ENCODE peak calls at places on chromosomes 4 and X, in seven cellular contexts. L is GM23248; B is colonic mucosa; Z is IMR-90; F is CD8-positive, alpha-beta memory T cell; N is lung; G is heart right ventricle. S is an unnamed sample.

GRCh38 chrX:13646154-13646549 is 6.8 kb upstream of the TCEANC start:
- DNase-seq in L (peak; percentile 77), B (peak; percentile 64), Z (peak; percentile 65), F (no peak), N (peak; percentile 57), G (peak; percentile 55), S (no peak)

GRCh38 chr4:6327220-6327917 is 57.7 kb downstream of the WFS1 start:
- DNase-seq in L (peak; percentile 77), B (peak; percentile 77), Z (peak; percentile 55), F (peak; percentile 71), N (peak; percentile 82), G (peak; percentile 73), S (peak; percentile 69)

GRCh38 chr4:62408467-62408866 is 1208.3 kb downstream of the ADGRL3 start:
- DNase-seq in L (no peak), B (no peak), Z (no peak), F (no peak), N (no peak), G (no peak), S (no peak)

GRCh38 chr4:110854021-110854678 is 231.3 kb upstream of the PITX2 start:
- DNase-seq in L (peak; percentile 90), B (peak; percentile 71), Z (peak; percentile 84), F (no peak), N (no peak), G (no peak), S (no peak)

GRCh38 chr4:154471924-154472323 is 19.7 kb downstream of the DCHS2 start:
- DNase-seq in L (no peak), B (no peak), Z (no peak), F (no peak), N (no peak), G (no peak), S (no peak)

GRCh38 chr4:161714022-161714751 is 449.6 kb downstream of the FSTL5 start:
- DNase-seq in L (peak; percentile 24), B (no peak), Z (peak; percentile 91), F (no peak), N (no peak), G (no peak), S (no peak)

GRCh38 chr4:170122252-170122651 is 32.5 kb upstream of the AADAT start:
- DNase-seq in L (no peak), B (no peak), Z (no peak), F (no peak), N (no peak), G (no peak), S (no peak)

GRCh38 chrX:111262086-111262485 is 8.2 kb downstream of the CAPN6 start:
- DNase-seq in L (no peak), B (no peak), Z (no peak), F (no peak), N (no peak), G (no peak), S (no peak)

GRCh38 chrX:111164728-111165127 is 68.7 kb downstream of the PAK3 start:
- DNase-seq in L (peak; percentile 22), B (no peak), Z (peak; percentile 2), F (no peak), N (no peak), G (no peak), S (no peak)

GRCh38 chr4:89173336-89174090 is 62.2 kb downstream of the TIGD2 start:
- DNase-seq in L (no peak), B (no peak), Z (no peak), F (no peak), N (no peak), G (no peak), S (no peak)

GRCh38 chrX:136652822-136653723 is 5.1 kb downstream of the CD40LG start:
- DNase-seq in L (peak; percentile 44), B (no peak), Z (no peak), F (no peak), N (no peak), G (no peak), S (no peak)

GRCh38 chr4:5785806-5786680 is 75.0 kb downstream of the EVC start:
- DNase-seq in L (peak; percentile 66), B (no peak), Z (peak; percentile 92), F (no peak), N (no peak), G (no peak), S (no peak)

GRCh38 chrX:39859991-39860861 is 237.5 kb downstream of the BCOR start:
- DNase-seq in L (peak; percentile 65), B (no peak), Z (peak; percentile 91), F (peak; percentile 49), N (peak; percentile 30), G (peak; percentile 45), S (peak; percentile 40)

GRCh38 chrX:17164936-17165335 is 210.1 kb upstream of the NHS start:
- DNase-seq in L (no peak), B (no peak), Z (no peak), F (no peak), N (no peak), G (no peak), S (no peak)

GRCh38 chr4:186621959-186622553 is 66.7 kb upstream of the MTNR1A start:
- DNase-seq in L (peak; percentile 93), B (no peak), Z (peak; percentile 95), F (no peak), N (no peak), G (no peak), S (no peak)

GRCh38 chr4:6548201-6548881 is 26.6 kb upstream of the MAN2B2 start:
- DNase-seq in L (peak; percentile 57), B (no peak), Z (peak; percentile 22), F (no peak), N (no peak), G (peak; percentile 43), S (no peak)

GRCh38 chr4:108171541-108172230 is 3.0 kb upstream of the LEF1 start:
- DNase-seq in L (no peak), B (no peak), Z (no peak), F (peak; percentile 29), N (no peak), G (no peak), S (no peak)

GRCh38 chrX:118730500-118731247 is 3.3 kb downstream of the IL13RA1 start:
- DNase-seq in L (peak; percentile 83), B (no peak), Z (peak; percentile 85), F (no peak), N (no peak), G (no peak), S (no peak)

GRCh38 chr4:158163941-158164665 is 8.7 kb downstream of the GASK1B start:
- DNase-seq in L (no peak), B (no peak), Z (no peak), F (no peak), N (no peak), G (no peak), S (no peak)

GRCh38 chr4:306551-306961 is 1.3 kb upstream of the ZNF732 start:
- DNase-seq in L (no peak), B (no peak), Z (no peak), F (no peak), N (no peak), G (no peak), S (no peak)

GRCh38 chr4:94641702-94642560 is 115.8 kb upstream of the BMPR1B start:
- DNase-seq in L (peak; percentile 76), B (no peak), Z (peak; percentile 78), F (no peak), N (no peak), G (no peak), S (no peak)

GRCh38 chr4:25970691-25971427 is 56.8 kb downstream of the SMIM20 start:
- DNase-seq in L (no peak), B (peak; percentile 43), Z (no peak), F (no peak), N (no peak), G (no peak), S (no peak)

DNA sequence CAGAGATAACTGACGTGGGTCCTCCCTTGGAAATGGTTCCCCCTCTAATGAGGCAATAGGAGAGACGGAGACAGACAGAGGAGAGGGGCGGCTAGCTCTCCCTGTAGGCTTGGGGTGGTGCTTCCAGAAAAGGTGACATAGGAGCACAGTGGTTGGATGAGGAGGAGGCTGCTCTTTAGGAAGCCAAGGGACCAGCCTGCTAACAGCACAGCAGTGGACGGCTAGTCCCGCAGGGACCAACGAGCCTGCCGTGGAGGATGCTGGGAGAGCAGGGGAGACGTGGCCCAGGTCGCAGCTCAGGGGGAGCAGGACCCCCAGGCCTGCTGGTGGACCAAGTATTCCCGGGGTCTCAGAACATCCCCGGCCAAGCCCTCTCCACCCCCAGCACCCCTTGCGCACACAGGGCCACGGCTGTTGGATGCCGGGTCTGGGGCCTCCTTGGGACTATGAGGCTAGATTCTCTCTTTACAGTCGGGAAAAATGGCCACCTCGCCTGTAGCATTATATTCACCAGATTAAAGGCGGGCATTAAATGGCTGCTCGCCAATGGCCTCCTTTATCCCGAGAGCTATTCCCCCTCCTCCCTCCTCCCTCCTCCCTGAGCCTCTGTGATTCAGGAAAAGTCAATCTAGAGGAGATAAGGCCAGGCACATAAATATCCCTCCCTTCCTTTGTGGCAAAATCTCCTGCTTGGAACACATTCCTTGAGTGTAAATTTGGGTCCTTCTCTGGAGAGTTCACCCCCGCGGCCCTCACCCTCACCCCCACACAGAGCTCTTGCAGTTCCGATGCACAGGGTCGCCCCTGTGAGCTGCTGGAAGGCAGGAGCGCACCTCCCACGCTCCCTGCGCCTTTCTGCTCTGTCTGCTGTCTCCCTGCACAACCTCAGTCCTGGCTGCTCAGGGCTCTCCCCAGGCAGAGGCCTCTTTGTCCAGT is 30.5 kb upstream of the NSG1 start:
- DNase-seq in L (no peak), B (no peak), Z (no peak), F (no peak), N (no peak), G (no peak), S (no peak)
- H3K4me1 ChIP-seq in L (no peaks in the 10 kb centered on the region), B (no peaks in the 10 kb centered on the region), Z (no peaks in the 10 kb centered on the region), F (no peaks in the 10 kb centered on the region), N (no peaks in the 10 kb centered on the region), G (no peaks in the 10 kb centered on the region), S (no peaks in the 10 kb centered on the region)

DNA sequence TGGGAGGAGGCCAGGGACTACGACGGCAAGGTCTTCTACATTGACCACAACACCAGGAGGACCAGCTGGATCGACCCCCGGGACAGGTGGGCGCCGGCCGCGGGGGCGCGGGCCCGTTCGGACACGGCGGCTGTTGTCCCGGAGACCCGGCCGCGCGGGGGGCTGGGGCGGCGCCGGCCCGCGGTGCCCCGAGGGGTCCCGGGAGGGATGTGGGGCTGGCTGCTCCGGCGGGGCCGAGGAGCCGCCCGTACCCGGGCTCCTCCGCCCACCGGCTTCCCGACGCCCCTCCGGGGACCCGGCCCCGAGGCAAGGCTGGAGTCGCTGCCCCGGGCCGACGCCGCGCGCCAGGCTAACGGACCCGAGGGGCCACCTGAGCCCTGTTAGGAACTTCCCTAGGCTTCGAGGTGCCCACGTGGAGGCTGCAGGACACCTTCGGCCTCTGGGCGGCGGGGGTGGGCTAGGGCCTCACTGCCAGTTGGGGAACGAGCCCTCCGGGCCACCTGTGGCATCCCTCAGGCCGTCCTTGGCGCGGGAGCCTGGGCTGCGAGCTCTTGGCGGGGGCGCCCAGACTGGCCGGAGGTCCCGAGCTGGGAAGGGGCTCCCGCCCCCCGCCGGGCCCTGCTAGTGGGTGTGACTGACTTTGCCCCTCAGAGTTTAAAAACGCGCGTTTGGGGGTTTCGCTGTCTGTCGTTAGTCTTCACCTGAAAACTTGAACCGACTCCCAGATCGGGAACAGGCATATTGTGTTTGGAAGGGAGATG is 660 bp downstream of the WWC2 start:
- DNase-seq in L (peak; percentile 56), B (no peak), Z (no peak), F (no peak), N (peak; percentile 34), G (peak; percentile 36), S (no peak)
- H3K4me1 ChIP-seq in L (peaks cover 24% of the 10 kb centered on the region), B (peaks cover 6% of the 10 kb centered on the region), Z (peaks cover 4% of the 10 kb centered on the region), F (peaks cover 5% of the 10 kb centered on the region), N (peaks cover 5% of the 10 kb centered on the region), G (peaks cover 35% of the 10 kb centered on the region), S (peaks cover 12% of the 10 kb centered on the region)

GRCh38 chrX:47156611-47157520 is 11.8 kb downstream of the RBM10 start:
- DNase-seq in L (no peak), B (no peak), Z (no peak), F (no peak), N (no peak), G (no peak), S (no peak)
- H3K4me1 ChIP-seq in L (peaks cover 3% of the 10 kb centered on the region), B (no peaks in the 10 kb centered on the region), Z (no peaks in the 10 kb centered on the region), F (no peaks in the 10 kb centered on the region), N (no peaks in the 10 kb centered on the region), G (no peaks in the 10 kb centered on the region), S (no peaks in the 10 kb centered on the region)

GRCh38 chrX:37817176-37817575 is 30.2 kb downstream of the DYNLT3 start:
- DNase-seq in L (no peak), B (no peak), Z (no peak), F (no peak), N (no peak), G (no peak), S (no peak)
- H3K4me1 ChIP-seq in L (no peaks in the 10 kb centered on the region), B (no peaks in the 10 kb centered on the region), Z (no peaks in the 10 kb centered on the region), F (no peaks in the 10 kb centered on the region), N (no peaks in the 10 kb centered on the region), G (no peaks in the 10 kb centered on the region), S (no peaks in the 10 kb centered on the region)